ENCODE peak calls at places on chromosomes 4 and X, in eight cellular contexts. E, M, J, I, K, D, O and H are unnamed samples.

GRCh38 chr4:157128395-157128794 is 52.4 kb downstream of the GLRB start:
- DNase-seq in E (no peak), M (no peak), J (peak; percentile 52), I (no peak), K (no peak), D (no peak), O (no peak), H (no peak)

GRCh38 chrX:2442694-2443093 is 58.1 kb downstream of the DHRSX start:
- DNase-seq in E (no peak), M (no peak), J (no peak), I (no peak), K (no peak), D (no peak), O (no peak), H (no peak)

GRCh38 chr4:102787096-102787867 is 26.5 kb upstream of the MANBA start:
- DNase-seq in E (no peak), M (no peak), J (peak; percentile 87), I (no peak), K (no peak), D (no peak), O (no peak), H (no peak)

GRCh38 chr4:154124539-154125255 is 335.8 kb upstream of the SFRP2 start:
- DNase-seq in E (no peak), M (no peak), J (peak; percentile 95), I (no peak), K (no peak), D (no peak), O (no peak), H (no peak)

GRCh38 chr4:174523003-174523693 is 860 bp upstream of the HPGD start:
- DNase-seq in E (no peak), M (no peak), J (peak; percentile 37), I (no peak), K (peak; percentile 11), D (no peak), O (no peak), H (no peak)

GRCh38 chrX:122565952-122566351 is 618.1 kb upstream of the GRIA3 start:
- DNase-seq in E (no peak), M (no peak), J (peak; percentile 98), I (no peak), K (no peak), D (no peak), O (no peak), H (no peak)

GRCh38 chr4:185465707-185466106 is 5.8 kb downstream of the CCDC110 start:
- DNase-seq in E (no peak), M (no peak), J (no peak), I (no peak), K (no peak), D (no peak), O (no peak), H (no peak)

GRCh38 chr4:78592104-78592783 is 40.7 kb downstream of the ANXA3 start:
- DNase-seq in E (no peak), M (no peak), J (no peak), I (no peak), K (peak; percentile 19), D (no peak), O (peak; percentile 33), H (no peak)

GRCh38 chr4:76704133-76704881 is 193.6 kb downstream of the SOWAHB start:
- DNase-seq in E (no peak), M (no peak), J (peak; percentile 61), I (no peak), K (no peak), D (no peak), O (no peak), H (no peak)

GRCh38 chrX:100435726-100436125 is 25.7 kb upstream of the PCDH19 start:
- DNase-seq in E (no peak), M (no peak), J (no peak), I (no peak), K (no peak), D (no peak), O (no peak), H (no peak)

GRCh38 chrX:115595049-115595448 is 34.1 kb downstream of the PLS3 start:
- DNase-seq in E (no peak), M (no peak), J (no peak), I (no peak), K (no peak), D (no peak), O (no peak), H (no peak)

GRCh38 chr4:150722908-150723362 is 141.0 kb downstream of the MAB21L2 start:
- DNase-seq in E (no peak), M (no peak), J (peak; percentile 55), I (no peak), K (peak; percentile 14), D (peak; percentile 97), O (no peak), H (no peak)

GRCh38 chr4:175147233-175147632 is 229.1 kb downstream of the ADAM29 start:
- DNase-seq in E (no peak), M (no peak), J (no peak), I (no peak), K (no peak), D (no peak), O (no peak), H (no peak)

GRCh38 chrX:10486373-10486772 is 134.0 kb downstream of the MID1 start:
- DNase-seq in E (no peak), M (no peak), J (peak; percentile 87), I (no peak), K (no peak), D (no peak), O (no peak), H (peak; percentile 19)

GRCh38 chr4:82293304-82293703 is 80.5 kb downstream of the HNRNPD start:
- DNase-seq in E (peak; percentile 33), M (no peak), J (no peak), I (peak; percentile 34), K (no peak), D (no peak), O (no peak), H (no peak)

GRCh38 chr4:8043596-8043995 is 103.9 kb upstream of the AFAP1 start:
- DNase-seq in E (no peak), M (no peak), J (no peak), I (no peak), K (no peak), D (no peak), O (no peak), H (no peak)

GRCh38 chr4:37891221-37892159 is 606 bp downstream of the TBC1D1 start:
- DNase-seq in E (peak; percentile 71), M (peak; percentile 17), J (peak; percentile 13), I (peak; percentile 75), K (peak; percentile 51), D (peak; percentile 83), O (peak; percentile 71), H (no peak)

GRCh38 chr4:48085821-48086602 is 48.0 kb downstream of the TXK start:
- DNase-seq in E (no peak), M (no peak), J (no peak), I (no peak), K (no peak), D (no peak), O (no peak), H (no peak)

GRCh38 chrX:49041683-49042529 is 1.3 kb downstream of the TFE3 start:
- DNase-seq in E (no peak), M (no peak), J (peak; percentile 68), I (no peak), K (no peak), D (no peak), O (no peak), H (no peak)

GRCh38 chrX:40304115-40304514 is 206.4 kb upstream of the BCOR start:
- DNase-seq in E (no peak), M (no peak), J (no peak), I (no peak), K (no peak), D (no peak), O (no peak), H (no peak)

GRCh38 chr4:120720354-120720753 is 202.2 kb downstream of the PRDM5 start:
- DNase-seq in E (no peak), M (no peak), J (no peak), I (no peak), K (no peak), D (no peak), O (no peak), H (no peak)

GRCh38 chr4:140012688-140013087 is 141.3 kb downstream of the MAML3 start:
- DNase-seq in E (peak; percentile 26), M (peak; percentile 27), J (peak; percentile 86), I (no peak), K (peak; percentile 68), D (no peak), O (peak; percentile 25), H (no peak)

GRCh38 chrX:19805054-19805690 is 82.2 kb downstream of the SH3KBP1 start:
- DNase-seq in E (no peak), M (no peak), J (peak; percentile 11), I (no peak), K (no peak), D (no peak), O (peak; percentile 10), H (no peak)

GRCh38 chr4:126047114-126047513 is 732.4 kb downstream of the FAT4 start:
- DNase-seq in E (no peak), M (no peak), J (no peak), I (no peak), K (no peak), D (no peak), O (no peak), H (no peak)

GRCh38 chr4:168197926-168198325 is 105.6 kb downstream of the ANXA10 start:
- DNase-seq in E (no peak), M (no peak), J (peak; percentile 2), I (no peak), K (no peak), D (no peak), O (no peak), H (no peak)

GRCh38 chr4:78454016-78454415 is 97.6 kb upstream of the ANXA3 start:
- DNase-seq in E (no peak), M (no peak), J (no peak), I (no peak), K (no peak), D (no peak), O (no peak), H (no peak)

GRCh38 chr4:8915201-8916200 is 43.9 kb upstream of the HMX1 start:
- DNase-seq in E (no peak), M (no peak), J (no peak), I (no peak), K (no peak), D (peak; percentile 57), O (no peak), H (no peak)

GRCh38 chr4:52376107-52376704 is 282.9 kb downstream of the USP46 start:
- DNase-seq in E (no peak), M (no peak), J (peak; percentile 66), I (peak; percentile 24), K (peak; percentile 72), D (no peak), O (peak; percentile 3), H (no peak)